ENCODE peak calls at places on chromosomes 3 and 15, in four cellular contexts. I is brain microvascular endothelial cell, V is AG04450, Q is NCI-H1105 treated with DMSO at 0.1 percent for 48 hours. D is an unnamed sample.

GRCh38 chr3:136818191-136818850 is 605 bp upstream of the SLC35G2 start:
- DNase-seq in V (peak), Q (no peak), I (peak), D (no peak)

GRCh38 chr15:37038716-37039106 is 61.6 kb downstream of the MEIS2 start:
- DNase-seq in Q (no peak), V (no peak), I (no peak), D (no peak)

GRCh38 chr15:32723171-32723948 is 5.6 kb downstream of the GREM1 start:
- DNase-seq in Q (no peak), V (no peak), I (no peak), D (peak)

GRCh38 chr3:38647217-38647970 is 2.1 kb downstream of the SCN5A start:
- DNase-seq in I (no peak), Q (no peak), V (no peak), D (no peak)

GRCh38 chr3:131711114-131711786 is 208.5 kb upstream of the MRPL3 start:
- DNase-seq in I (no peak), Q (no peak), V (no peak), D (no peak)

GRCh38 chr3:129289201-129289921 is 10.7 kb downstream of the HMCES start:
- DNase-seq in I (peak), Q (no peak), V (no peak), D (no peak)

GRCh38 chr15:29802411-29802810 is 19.9 kb downstream of the TJP1 start:
- DNase-seq in V (no peak), Q (no peak), I (no peak), D (no peak)

GRCh38 chr3:150015906-150016305 is 45.2 kb upstream of the PFN2 start:
- DNase-seq in I (no peak), V (no peak), Q (no peak), D (no peak)

GRCh38 chr3:133038731-133039398 is 674 bp downstream of the TMEM108 start:
- DNase-seq in V (no peak), Q (peak), I (peak), D (no peak)

GRCh38 chr3:99952306-99952705 is 134.6 kb downstream of the CMSS1 start:
- DNase-seq in Q (no peak), V (peak), I (peak), D (no peak)

GRCh38 chr3:88141458-88142083 is 8.2 kb upstream of the C3orf38 start:
- DNase-seq in Q (no peak), I (no peak), V (no peak), D (no peak)

GRCh38 chr3:190701096-190701532 is 161.4 kb downstream of the GMNC start:
- DNase-seq in Q (peak), V (no peak), I (peak), D (no peak)

GRCh38 chr3:10443791-10444429 is 61.5 kb downstream of the ATP2B2 start:
- DNase-seq in I (no peak), V (no peak), Q (no peak), D (no peak)